ENCODE peak calls at places on chromosomes 4 and X, in four cellular contexts. M is IMR-90, W is K562, H is GM12878. O is an unnamed sample.

GRCh38 chr4:185265942-185266341 is 56.5 kb downstream of the SNX25 start:
- DNase-seq in M (peak; percentile 82), W (no peak), H (peak; percentile 35), O (no peak)

GRCh38 chr4:37780444-37781133 is 45.9 kb upstream of the PGM2 start:
- DNase-seq in M (no peak), W (no peak), H (no peak), O (no peak)

GRCh38 chr4:168978001-168978700 is 31.9 kb downstream of the CBR4 start:
- DNase-seq in H (no peak), M (peak; percentile 68), W (no peak), O (no peak)

GRCh38 chrX:20521245-20521644 is 254.5 kb upstream of the RPS6KA3 start:
- DNase-seq in M (peak; percentile 74), H (no peak), W (no peak), O (no peak)

GRCh38 chr4:143246977-143247376 is 62.3 kb downstream of the USP38 start:
- DNase-seq in H (no peak), W (no peak), M (no peak), O (no peak)

GRCh38 chr4:77636902-77637301 is 31.3 kb downstream of the CXCL13 start:
- DNase-seq in H (no peak), M (peak; percentile 79), W (no peak), O (peak; percentile 97)

GRCh38 chr4:85512446-85513205 is 37.7 kb downstream of the ARHGAP24 start:
- DNase-seq in M (no peak), H (no peak), W (no peak), O (no peak)

GRCh38 chr4:134463771-134464170 is 262.2 kb upstream of the PABPC4L start:
- DNase-seq in H (no peak), M (no peak), W (no peak), O (no peak)

GRCh38 chr4:26803462-26803861 is 57.2 kb upstream of the STIM2 start:
- DNase-seq in H (no peak), M (no peak), W (no peak), O (no peak)

GRCh38 chr4:183746305-183747229 is 87.5 kb downstream of the TRAPPC11 start:
- DNase-seq in W (no peak), M (peak; percentile 6), H (peak; percentile 47), O (no peak)

GRCh38 chrX:70995338-70995737 is 64.4 kb upstream of the SLC7A3 start:
- DNase-seq in W (no peak), H (no peak), M (no peak), O (no peak)

GRCh38 chr4:96429657-96430056 is 589.8 kb downstream of the PDHA2 start:
- DNase-seq in W (no peak), M (no peak), H (no peak), O (no peak)

GRCh38 chrX:21757960-21758359 is at the start of gene SMPX:
- DNase-seq in H (no peak), M (no peak), W (no peak), O (no peak)

GRCh38 chrX:68980906-68981616 is 152.2 kb downstream of the EFNB1 start:
- DNase-seq in M (no peak), W (no peak), H (no peak), O (no peak)

GRCh38 chr4:2825740-2826139 is 17.9 kb upstream of the ADD1 start:
- DNase-seq in W (no peak), M (no peak), H (no peak), O (no peak)

GRCh38 chr4:109998867-109999303 is 86.2 kb downstream of the EGF start:
- DNase-seq in H (peak; percentile 38), M (peak; percentile 61), W (peak; percentile 42), O (peak; percentile 59)

GRCh38 chr4:153541426-153542096 is 75.4 kb downstream of the TMEM131L start:
- DNase-seq in M (peak; percentile 95), W (no peak), H (no peak), O (no peak)

GRCh38 chr4:4865705-4866123 is 6.2 kb downstream of the MSX1 start:
- DNase-seq in H (no peak), M (no peak), W (no peak), O (no peak)

GRCh38 chr4:128384091-128384520 is 96.5 kb upstream of the PGRMC2 start:
- DNase-seq in M (peak; percentile 75), H (no peak), W (no peak), O (no peak)

GRCh38 chrX:112967341-112967740 is 126.7 kb upstream of the AMOT start:
- DNase-seq in H (no peak), M (no peak), W (no peak), O (no peak)

GRCh38 chrX:125005863-125006262 is 313.8 kb upstream of the TEX13C start:
- DNase-seq in H (no peak), W (no peak), M (no peak), O (no peak)

GRCh38 chr4:7590205-7590604 is 155.5 kb upstream of the PSAPL1 start:
- DNase-seq in H (no peak), W (no peak), M (no peak), O (no peak)
- TF ChIP-seq FOS in H (no peak), W (no peak), M (no peak), O (no peak)

GRCh38 chr4:105146286-105147219 is at the start of gene TET2:
- DNase-seq in H (peak; percentile 74), M (peak; percentile 87), W (peak; percentile 75), O (peak; percentile 90)
- TF ChIP-seq FOS in H (no peak), M (no peak), W (no peak), O (no peak)

GRCh38 chr4:80295841-80296240 is 29.4 kb downstream of the FGF5 start:
- DNase-seq in W (no peak), M (peak; percentile 60), H (no peak), O (no peak)

GRCh38 chr4:80295331-80295730 is 28.9 kb downstream of the FGF5 start:
- DNase-seq in W (no peak), H (no peak), M (no peak), O (no peak)

DNA sequence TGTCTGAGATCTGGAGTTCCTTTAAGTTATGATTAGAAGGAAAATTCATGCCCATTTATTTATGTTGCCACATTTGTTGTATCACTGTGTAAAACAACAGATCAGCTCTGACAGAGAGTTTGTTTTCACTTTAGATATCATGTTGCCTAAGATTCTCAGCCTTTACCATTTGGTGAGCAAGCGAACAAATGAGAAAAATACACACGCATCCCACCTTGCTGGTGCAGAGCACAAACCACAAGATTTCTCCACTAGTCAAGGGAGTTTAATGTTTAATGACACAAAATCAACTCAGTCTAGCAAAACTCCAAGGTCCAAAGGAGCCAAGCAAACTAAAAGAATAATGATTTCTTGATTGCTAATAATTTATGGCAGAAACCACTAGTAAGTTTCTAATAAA is 27.7 kb downstream of the FGF5 start:
- DNase-seq in H (no peak), W (no peak), M (no peak), O (no peak)
- TF ChIP-seq FOS in H (no peak), W (no peak), M (no peak), O (no peak)

GRCh38 chr4:141134051-141134450 is 782 bp upstream of the RNF150 start:
- DNase-seq in H (no peak), W (no peak), M (peak; percentile 61), O (no peak)
- TF ChIP-seq FOS in H (no peak), W (no peak), M (no peak), O (no peak)

GRCh38 chr4:1802151-1802715 is 9.1 kb downstream of the FGFR3 start:
- DNase-seq in M (no peak), W (peak; percentile 71), H (no peak), O (no peak)
- TF ChIP-seq FOS in M (no peak), W (no peak), H (no peak), O (no peak)

DNA sequence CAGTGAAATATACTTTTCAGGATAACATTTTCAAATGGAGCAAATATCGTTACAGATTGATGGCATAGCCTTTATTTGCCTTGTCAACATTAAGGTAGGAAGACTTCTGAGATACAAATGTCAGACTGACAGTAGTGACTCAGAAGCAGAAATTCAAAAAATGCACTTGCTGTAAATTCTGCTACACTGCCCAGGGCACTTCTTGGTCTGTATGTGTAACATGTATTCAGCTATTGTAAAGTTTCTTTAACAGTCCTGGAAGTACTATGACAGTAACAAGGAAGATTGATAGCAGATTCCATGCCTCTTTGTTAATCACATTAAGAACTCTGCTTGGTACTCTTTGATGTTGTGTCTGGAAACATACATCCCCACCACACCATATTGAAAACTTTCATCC is 69.6 kb upstream of the PCDH18 start:
- DNase-seq in W (no peak), H (no peak), M (peak; percentile 28), O (no peak)
- TF ChIP-seq FOS in W (no peak), H (no peak), M (no peak), O (no peak)

GRCh38 chrX:38699603-38700110 is 101.6 kb upstream of the MID1IP1 start:
- DNase-seq in H (no peak), W (no peak), M (no peak), O (no peak)
- TF ChIP-seq FOS in H (no peak), W (no peak), M (no peak), O (no peak)

GRCh38 chr4:52907510-52907909 is 45.4 kb downstream of the RASL11B start:
- DNase-seq in H (no peak), W (no peak), M (peak; percentile 65), O (no peak)
- TF ChIP-seq FOS in H (no peak), W (no peak), M (no peak), O (no peak)

GRCh38 chr4:188819243-188819642 is 680.0 kb downstream of the TRIML1 start:
- DNase-seq in H (no peak), W (no peak), M (peak; percentile 57), O (no peak)
- TF ChIP-seq FOS in H (no peak), W (no peak), M (no peak), O (no peak)

DNA sequence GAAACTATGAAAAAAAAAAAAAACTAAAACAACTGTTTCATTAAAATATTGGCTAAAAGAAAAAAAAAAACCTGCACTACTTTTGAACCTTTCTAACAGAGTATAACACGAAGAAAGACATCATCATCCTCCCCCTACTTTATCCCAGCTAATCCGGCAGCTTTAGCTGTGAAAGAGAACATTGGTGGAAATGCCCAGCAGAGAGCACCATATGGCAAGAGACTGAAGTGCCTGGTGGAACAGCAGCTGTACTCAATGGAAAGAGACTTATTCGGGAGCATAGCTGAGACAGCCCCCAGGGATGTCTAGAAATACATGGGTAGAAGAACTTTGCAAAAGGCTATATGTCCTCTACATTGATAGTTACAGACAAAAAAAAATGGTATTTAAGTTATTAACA is 30.3 kb downstream of the STPG2 start:
- DNase-seq in M (peak; percentile 25), W (peak; percentile 8), H (no peak), O (peak; percentile 7)
- TF ChIP-seq FOS in M (no peak), W (no peak), H (no peak), O (no peak)

O was measured in endothelial cell of umbilical vein.